ENCODE peak calls at places on chromosome 17, in four cellular contexts. X is KBM-7, T is GM12891, J is HS-5. Z is an unnamed sample.

GRCh38 chr17:49742256-49742655 is 21.7 kb downstream of the FAM117A start:
- DNase-seq in X (peak), T (no peak), J (no peak), Z (peak)

GRCh38 chr17:57114085-57114673 is 29.1 kb downstream of the AKAP1 start:
- DNase-seq in X (peak), T (peak), J (peak), Z (peak)

GRCh38 chr17:72101526-72101925 is 19.3 kb upstream of the SOX9 start:
- DNase-seq in J (no peak), T (no peak), X (no peak), Z (no peak)

GRCh38 chr17:65487990-65488389 is 73.5 kb downstream of the AXIN2 start:
- DNase-seq in X (no peak), J (no peak), T (no peak), Z (no peak)

GRCh38 chr17:75783069-75783783 is 1.4 kb upstream of the UNK start:
- DNase-seq in T (no peak), J (no peak), X (peak), Z (no peak)

GRCh38 chr17:77833769-77834168 is 124.7 kb upstream of the TNRC6C start:
- DNase-seq in J (no peak), X (no peak), T (no peak), Z (no peak)

GRCh38 chr17:65231662-65232335 is 94.6 kb downstream of the RGS9 start:
- DNase-seq in T (peak), X (peak), J (peak), Z (peak)

GRCh38 chr17:68973098-68973929 is 18.1 kb upstream of the ABCA8 start:
- DNase-seq in J (no peak), T (no peak), X (peak), Z (no peak)

GRCh38 chr17:42354956-42355843 is 33.0 kb downstream of the STAT3 start:
- DNase-seq in T (no peak), J (no peak), X (no peak), Z (peak)

GRCh38 chr17:58586009-58586408 is 71.6 kb upstream of the MTMR4 start:
- DNase-seq in X (no peak), T (no peak), J (no peak), Z (no peak)

GRCh38 chr17:66791337-66791736 is 43.6 kb upstream of the CACNG5 start:
- DNase-seq in J (no peak), T (no peak), X (peak), Z (no peak)

GRCh38 chr17:45313927-45314760 is 2.7 kb downstream of the MAP3K14 start:
- DNase-seq in J (no peak), X (no peak), T (no peak), Z (no peak)

GRCh38 chr17:66915204-66915611 is 49.3 kb upstream of the CACNG4 start:
- DNase-seq in J (no peak), X (no peak), T (no peak), Z (peak)

GRCh38 chr17:79515646-79516604 is 94.9 kb downstream of the RBFOX3 start:
- DNase-seq in J (no peak), T (no peak), X (no peak), Z (no peak)

GRCh38 chr17:50123649-50124349 is 6.2 kb downstream of the SAMD14 start:
- DNase-seq in T (no peak), X (no peak), J (no peak), Z (no peak)

GRCh38 chr17:35242158-35242804 is 591 bp upstream of the SLFN5 start:
- DNase-seq in X (peak), T (peak), J (no peak), Z (no peak)

GRCh38 chr17:19003966-19004600 is 481 bp downstream of the FAM83G start:
- DNase-seq in X (no peak), J (no peak), T (peak), Z (peak)

GRCh38 chr17:17229416-17230098 is 7.4 kb downstream of the FLCN start:
- DNase-seq in X (no peak), T (no peak), J (no peak), Z (no peak)

GRCh38 chr17:50657054-50657453 is 22.4 kb downstream of the ABCC3 start:
- DNase-seq in T (no peak), J (no peak), X (no peak), Z (no peak)

GRCh38 chr17:83068641-83069570 is 10.5 kb upstream of the METRNL start:
- DNase-seq in T (no peak), X (no peak), J (no peak), Z (no peak)

GRCh38 chr17:57565119-57565635 is 179.9 kb downstream of the CCDC182 start:
- DNase-seq in T (no peak), X (no peak), J (no peak), Z (no peak)

GRCh38 chr17:80195671-80196529 is 24.2 kb downstream of the SGSH start:
- DNase-seq in X (peak), T (peak), J (no peak), Z (peak)

GRCh38 chr17:31388770-31389672 is 2.5 kb upstream of the RAB11FIP4 start:
- DNase-seq in J (no peak), X (peak), T (peak), Z (peak)

GRCh38 chr17:74814453-74814852 is 38.3 kb upstream of the NAT9 start:
- DNase-seq in X (no peak), T (no peak), J (no peak), Z (no peak)

GRCh38 chr17:73690581-73691135 is 46.4 kb upstream of the SDK2 start:
- DNase-seq in X (no peak), T (no peak), J (no peak), Z (no peak)

GRCh38 chr17:62625870-62626200 is 1.6 kb upstream of the MRC2 start:
- DNase-seq in X (no peak), T (no peak), J (no peak), Z (no peak)

GRCh38 chr17:39208893-39209292 is 8.8 kb downstream of the RPL19 start:
- DNase-seq in T (peak), J (no peak), X (peak), Z (no peak)

GRCh38 chr17:65523411-65523810 is 38.0 kb downstream of the AXIN2 start:
- DNase-seq in J (no peak), X (no peak), T (no peak), Z (no peak)

GRCh38 chr17:19757536-19758180 is 9.6 kb upstream of the ALDH3A1 start:
- DNase-seq in T (no peak), X (no peak), J (no peak), Z (no peak)

GRCh38 chr17:83150369-83151055 is 71.1 kb downstream of the METRNL start:
- DNase-seq in T (no peak), X (no peak), J (no peak), Z (no peak)

GRCh38 chr17:56939869-56940484 is 20.9 kb downstream of the COIL start:
- DNase-seq in X (peak), J (no peak), T (peak), Z (peak)

GRCh38 chr17:29619251-29619650 is 3.5 kb downstream of the CORO6 start:
- DNase-seq in T (no peak), J (no peak), X (peak), Z (peak)